ENCODE peak calls at places on chromosome 11, in six cellular contexts. E is iPS-NIHi11; M is left ventricle myocardium inferior; K is GDM1; U is activated naive CD4-positive, alpha-beta T cell; D is sciatic nerve. T is an unnamed sample.

GRCh38 chr11:73597956-73598718 is at the start of gene FAM168A:
- DNase-seq in K (peak), U (peak), E (peak), D (peak), M (peak), T (peak)

GRCh38 chr11:92580931-92581330 is 356.3 kb downstream of the FAT3 start:
- DNase-seq in M (no peak), K (no peak), E (no peak), D (no peak), U (no peak), T (no peak)

GRCh38 chr11:88051386-88051785 is 123.9 kb downstream of the RAB38 start:
- DNase-seq in K (no peak), E (no peak), D (no peak), M (no peak), U (no peak), T (no peak)

GRCh38 chr11:70158201-70158600 is 44.9 kb upstream of the FADD start:
- DNase-seq in M (no peak), D (no peak), U (no peak), K (no peak), E (peak), T (no peak)

GRCh38 chr11:81165164-81165563 is 1568.5 kb downstream of the FAM181B start:
- DNase-seq in M (no peak), K (no peak), D (no peak), E (peak), U (no peak), T (no peak)

GRCh38 chr11:112524808-112525207 is 264.1 kb upstream of the PLET1 start:
- DNase-seq in M (peak), U (no peak), D (no peak), E (no peak), K (no peak), T (peak)

GRCh38 chr11:132024587-132025295 is 654.3 kb downstream of the NTM start:
- DNase-seq in U (no peak), E (no peak), K (no peak), D (no peak), M (no peak), T (no peak)

GRCh38 chr11:64911689-64912088 is 5.3 kb downstream of the ATG2A start:
- DNase-seq in D (no peak), E (no peak), K (no peak), M (no peak), U (no peak), T (no peak)

GRCh38 chr11:47946682-47947575 is 33.4 kb upstream of the PTPRJ start:
- DNase-seq in U (no peak), M (peak), E (peak), D (peak), K (peak), T (peak)

GRCh38 chr11:134243913-134244312 is 9.2 kb downstream of the THYN1 start:
- DNase-seq in D (no peak), K (no peak), U (no peak), E (no peak), M (no peak), T (no peak)

GRCh38 chr11:22491826-22492225 is 133.8 kb downstream of the FANCF start:
- DNase-seq in U (no peak), K (no peak), E (peak), M (no peak), D (no peak), T (no peak)

GRCh38 chr11:5705688-5706087 is 16.1 kb downstream of the TRIM22 start:
- DNase-seq in M (no peak), U (no peak), E (no peak), D (no peak), K (no peak), T (no peak)

GRCh38 chr11:78557236-78557635 is 17.4 kb downstream of the NARS2 start:
- DNase-seq in E (no peak), M (no peak), U (no peak), K (no peak), D (no peak), T (no peak)